ENCODE peak calls at places on chromosomes 13 and 19, in ten cellular contexts. One of them, this sample, is unnamed. For H3K36me3, the result is how much of the 10 kb centered on the place peaks cover.

GRCh38 chr19:35216026-35216832 is 12.3 kb downstream of the FAM187B start:
- DNase-seq in K562: no peak
- DNase-seq in tibial nerve: no peak
- DNase-seq in CD8-positive, alpha-beta T cell: no peak
- DNase-seq in esophagus squamous epithelium: no peak
- DNase-seq in astrocyte: no peak
- DNase-seq in H1: no peak
- DNase-seq in gastrocnemius medialis: no peak
- DNase-seq in GM06990: no peak
- DNase-seq in Caco-2: no peak
- DNase-seq in this sample: peak

GRCh38 chr13:27644302-27644701 is 22.6 kb downstream of the POLR1D start:
- DNase-seq in Caco-2: no peak
- DNase-seq in CD8-positive, alpha-beta T cell: no peak
- DNase-seq in GM06990: no peak
- DNase-seq in esophagus squamous epithelium: no peak
- DNase-seq in H1: no peak
- DNase-seq in gastrocnemius medialis: no peak
- DNase-seq in tibial nerve: no peak
- DNase-seq in K562: no peak
- DNase-seq in astrocyte: peak
- DNase-seq in this sample: peak

GRCh38 chr19:16470911-16471811 is 609 bp downstream of the EPS15L1 start:
- DNase-seq in tibial nerve: no peak
- DNase-seq in K562: no peak
- DNase-seq in H1: no peak
- DNase-seq in CD8-positive, alpha-beta T cell: peak
- DNase-seq in gastrocnemius medialis: no peak
- DNase-seq in GM06990: peak
- DNase-seq in esophagus squamous epithelium: no peak
- DNase-seq in Caco-2: peak
- DNase-seq in astrocyte: peak
- DNase-seq in this sample: no peak

GRCh38 chr13:61123533-61124269 is 291.9 kb downstream of the PCDH20 start:
- DNase-seq in GM06990: no peak
- DNase-seq in Caco-2: no peak
- DNase-seq in gastrocnemius medialis: no peak
- DNase-seq in K562: no peak
- DNase-seq in CD8-positive, alpha-beta T cell: no peak
- DNase-seq in tibial nerve: no peak
- DNase-seq in esophagus squamous epithelium: no peak
- DNase-seq in astrocyte: no peak
- DNase-seq in H1: no peak
- DNase-seq in this sample: no peak

GRCh38 chr19:13633109-13633508 is 126.8 kb upstream of the CACNA1A start:
- DNase-seq in esophagus squamous epithelium: no peak
- DNase-seq in tibial nerve: no peak
- DNase-seq in Caco-2: peak
- DNase-seq in H1: no peak
- DNase-seq in GM06990: no peak
- DNase-seq in K562: no peak
- DNase-seq in gastrocnemius medialis: no peak
- DNase-seq in CD8-positive, alpha-beta T cell: no peak
- DNase-seq in astrocyte: peak
- DNase-seq in this sample: no peak

GRCh38 chr19:31338069-31338767 is 11.0 kb downstream of the TSHZ3 start:
- DNase-seq in astrocyte: peak
- DNase-seq in esophagus squamous epithelium: no peak
- DNase-seq in K562: peak
- DNase-seq in Caco-2: peak
- DNase-seq in gastrocnemius medialis: no peak
- DNase-seq in H1: no peak
- DNase-seq in CD8-positive, alpha-beta T cell: no peak
- DNase-seq in tibial nerve: peak
- DNase-seq in GM06990: no peak
- DNase-seq in this sample: no peak

GRCh38 chr19:38656171-38656981 is 8.9 kb downstream of the ACTN4 start:
- DNase-seq in K562: no peak
- DNase-seq in esophagus squamous epithelium: no peak
- DNase-seq in astrocyte: peak
- DNase-seq in tibial nerve: peak
- DNase-seq in CD8-positive, alpha-beta T cell: peak
- DNase-seq in GM06990: no peak
- DNase-seq in gastrocnemius medialis: no peak
- DNase-seq in H1: no peak
- DNase-seq in Caco-2: no peak
- DNase-seq in this sample: no peak

GRCh38 chr13:77619655-77620054 is 77.8 kb upstream of the SLAIN1 start:
- DNase-seq in H1: no peak
- DNase-seq in tibial nerve: no peak
- DNase-seq in gastrocnemius medialis: no peak
- DNase-seq in GM06990: no peak
- DNase-seq in CD8-positive, alpha-beta T cell: no peak
- DNase-seq in K562: no peak
- DNase-seq in astrocyte: no peak
- DNase-seq in esophagus squamous epithelium: no peak
- DNase-seq in Caco-2: no peak
- DNase-seq in this sample: no peak

GRCh38 chr19:51689751-51690358 is 3.3 kb upstream of the SPACA6 start:
- DNase-seq in astrocyte: no peak
- DNase-seq in GM06990: no peak
- DNase-seq in Caco-2: peak
- DNase-seq in H1: no peak
- DNase-seq in tibial nerve: peak
- DNase-seq in gastrocnemius medialis: no peak
- DNase-seq in CD8-positive, alpha-beta T cell: no peak
- DNase-seq in esophagus squamous epithelium: no peak
- DNase-seq in K562: peak
- DNase-seq in this sample: no peak

GRCh38 chr19:15234525-15235130 is 2.4 kb upstream of the EPHX3 start:
- DNase-seq in astrocyte: no peak
- DNase-seq in CD8-positive, alpha-beta T cell: no peak
- DNase-seq in H1: no peak
- DNase-seq in GM06990: no peak
- DNase-seq in esophagus squamous epithelium: no peak
- DNase-seq in gastrocnemius medialis: no peak
- DNase-seq in K562: no peak
- DNase-seq in tibial nerve: no peak
- DNase-seq in Caco-2: no peak
- DNase-seq in this sample: no peak

GRCh38 chr19:16467581-16467980 is 4.2 kb downstream of the EPS15L1 start:
- DNase-seq in CD8-positive, alpha-beta T cell: no peak
- DNase-seq in tibial nerve: no peak
- DNase-seq in Caco-2: no peak
- DNase-seq in gastrocnemius medialis: no peak
- DNase-seq in GM06990: no peak
- DNase-seq in K562: no peak
- DNase-seq in astrocyte: no peak
- DNase-seq in esophagus squamous epithelium: no peak
- DNase-seq in H1: no peak
- DNase-seq in this sample: no peak

GRCh38 chr13:78586706-78587105 is 16.6 kb downstream of the POU4F1 start:
- DNase-seq in GM06990: no peak
- DNase-seq in gastrocnemius medialis: no peak
- DNase-seq in tibial nerve: no peak
- DNase-seq in CD8-positive, alpha-beta T cell: no peak
- DNase-seq in Caco-2: no peak
- DNase-seq in H1: no peak
- DNase-seq in K562: peak
- DNase-seq in astrocyte: no peak
- DNase-seq in esophagus squamous epithelium: no peak
- DNase-seq in this sample: no peak

GRCh38 chr13:31437975-31438374 is 238.2 kb downstream of the B3GLCT start:
- DNase-seq in H1: no peak
- DNase-seq in K562: no peak
- DNase-seq in tibial nerve: no peak
- DNase-seq in astrocyte: no peak
- DNase-seq in GM06990: no peak
- DNase-seq in esophagus squamous epithelium: no peak
- DNase-seq in gastrocnemius medialis: no peak
- DNase-seq in Caco-2: no peak
- DNase-seq in CD8-positive, alpha-beta T cell: no peak
- DNase-seq in this sample: peak

GRCh38 chr19:16608290-16608704 is 19.7 kb downstream of the MED26 start:
- DNase-seq in esophagus squamous epithelium: no peak
- DNase-seq in astrocyte: peak
- DNase-seq in tibial nerve: peak
- DNase-seq in GM06990: no peak
- DNase-seq in H1: no peak
- DNase-seq in Caco-2: no peak
- DNase-seq in K562: no peak
- DNase-seq in gastrocnemius medialis: peak
- DNase-seq in CD8-positive, alpha-beta T cell: no peak
- DNase-seq in this sample: peak

GRCh38 chr19:43532962-43533545 is at the start of gene ZNF575:
- DNase-seq in K562: peak
- DNase-seq in esophagus squamous epithelium: peak
- DNase-seq in CD8-positive, alpha-beta T cell: peak
- DNase-seq in gastrocnemius medialis: peak
- DNase-seq in H1: peak
- DNase-seq in tibial nerve: peak
- DNase-seq in GM06990: peak
- DNase-seq in Caco-2: peak
- DNase-seq in astrocyte: peak
- DNase-seq in this sample: peak

GRCh38 chr19:43534811-43535761 is 2.1 kb downstream of the ZNF575 start:
- DNase-seq in esophagus squamous epithelium: no peak
- DNase-seq in K562: peak
- DNase-seq in gastrocnemius medialis: no peak
- DNase-seq in astrocyte: no peak
- DNase-seq in tibial nerve: peak
- DNase-seq in GM06990: peak
- DNase-seq in CD8-positive, alpha-beta T cell: peak
- DNase-seq in Caco-2: peak
- DNase-seq in H1: peak
- DNase-seq in this sample: no peak

GRCh38 chr19:43532571-43532961 is 422 bp upstream of the ZNF575 start:
- DNase-seq in CD8-positive, alpha-beta T cell: no peak
- DNase-seq in astrocyte: no peak
- DNase-seq in gastrocnemius medialis: no peak
- DNase-seq in tibial nerve: no peak
- DNase-seq in H1: no peak
- DNase-seq in Caco-2: peak
- DNase-seq in esophagus squamous epithelium: no peak
- DNase-seq in K562: no peak
- DNase-seq in GM06990: no peak
- DNase-seq in this sample: no peak

GRCh38 chr19:43533546-43534304 is 737 bp downstream of the ZNF575 start:
- DNase-seq in gastrocnemius medialis: peak
- DNase-seq in K562: peak
- DNase-seq in tibial nerve: peak
- DNase-seq in astrocyte: peak
- DNase-seq in Caco-2: peak
- DNase-seq in GM06990: peak
- DNase-seq in esophagus squamous epithelium: peak
- DNase-seq in CD8-positive, alpha-beta T cell: peak
- DNase-seq in H1: peak
- DNase-seq in this sample: peak

GRCh38 chr19:43534305-43534612 is 1.3 kb downstream of the ZNF575 start:
- DNase-seq in K562: no peak
- DNase-seq in gastrocnemius medialis: no peak
- DNase-seq in astrocyte: no peak
- DNase-seq in Caco-2: no peak
- DNase-seq in H1: no peak
- DNase-seq in tibial nerve: no peak
- DNase-seq in CD8-positive, alpha-beta T cell: no peak
- DNase-seq in esophagus squamous epithelium: no peak
- DNase-seq in GM06990: no peak
- DNase-seq in this sample: no peak
- H3K4me3 ChIP-seq in K562: peak
- H3K4me3 ChIP-seq in gastrocnemius medialis: peak
- H3K4me3 ChIP-seq in astrocyte: peak
- H3K4me3 ChIP-seq in Caco-2: peak
- H3K4me3 ChIP-seq in H1: peak
- H3K4me3 ChIP-seq in tibial nerve: peak
- H3K4me3 ChIP-seq in CD8-positive, alpha-beta T cell: no peak
- H3K4me3 ChIP-seq in esophagus squamous epithelium: peak
- H3K4me3 ChIP-seq in GM06990: no peak
- H3K4me3 ChIP-seq in this sample: peak

GRCh38 chr13:87172166-87172825 is 498.9 kb upstream of the SLITRK5 start:
- DNase-seq in esophagus squamous epithelium: no peak
- DNase-seq in tibial nerve: no peak
- DNase-seq in K562: no peak
- DNase-seq in H1: no peak
- DNase-seq in CD8-positive, alpha-beta T cell: no peak
- DNase-seq in GM06990: no peak
- DNase-seq in astrocyte: peak
- DNase-seq in Caco-2: no peak
- DNase-seq in gastrocnemius medialis: no peak
- DNase-seq in this sample: no peak
- TF ChIP-seq CTCF in esophagus squamous epithelium: no peak
- TF ChIP-seq CTCF in tibial nerve: no peak
- TF ChIP-seq CTCF in K562: no peak
- TF ChIP-seq CTCF in H1: no peak
- TF ChIP-seq CTCF in CD8-positive, alpha-beta T cell: no peak
- TF ChIP-seq CTCF in GM06990: no peak
- TF ChIP-seq CTCF in astrocyte: no peak
- TF ChIP-seq CTCF in Caco-2: no peak
- TF ChIP-seq CTCF in gastrocnemius medialis: no peak
- TF ChIP-seq CTCF in this sample: no peak

DNA sequence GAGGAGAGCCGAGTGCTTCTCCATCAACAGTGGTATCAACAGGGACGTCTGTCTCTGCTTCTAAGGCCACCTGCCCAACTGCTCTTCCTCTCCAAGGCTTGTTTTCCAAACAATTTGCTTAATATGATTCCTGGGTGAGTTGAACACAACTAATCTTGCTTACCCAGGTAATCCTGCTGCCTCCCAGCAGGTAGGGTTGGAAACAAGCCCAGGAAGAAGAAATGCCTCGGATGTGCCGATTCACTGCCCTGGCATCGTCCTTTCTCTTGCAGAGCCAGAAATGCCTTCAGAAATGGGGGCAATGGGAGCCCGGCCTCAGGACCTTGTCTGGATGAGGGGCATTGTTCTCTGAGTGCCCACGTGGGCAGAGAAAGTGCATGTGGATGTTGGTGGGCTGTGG is 51.9 kb upstream of the C1QTNF9B start:
- DNase-seq in Caco-2: no peak
- DNase-seq in H1: no peak
- DNase-seq in gastrocnemius medialis: no peak
- DNase-seq in tibial nerve: no peak
- DNase-seq in CD8-positive, alpha-beta T cell: no peak
- DNase-seq in esophagus squamous epithelium: no peak
- DNase-seq in K562: no peak
- DNase-seq in GM06990: no peak
- DNase-seq in astrocyte: no peak
- DNase-seq in this sample: no peak
- H3K36me3 ChIP-seq in Caco-2: under half
- H3K36me3 ChIP-seq in H1: under half
- H3K36me3 ChIP-seq in gastrocnemius medialis: under half
- H3K36me3 ChIP-seq in tibial nerve: under half
- H3K36me3 ChIP-seq in CD8-positive, alpha-beta T cell: under half
- H3K36me3 ChIP-seq in esophagus squamous epithelium: under half
- H3K36me3 ChIP-seq in K562: under half
- H3K36me3 ChIP-seq in GM06990: under half
- H3K36me3 ChIP-seq in astrocyte: under half
- H3K36me3 ChIP-seq in this sample: under half

DNA sequence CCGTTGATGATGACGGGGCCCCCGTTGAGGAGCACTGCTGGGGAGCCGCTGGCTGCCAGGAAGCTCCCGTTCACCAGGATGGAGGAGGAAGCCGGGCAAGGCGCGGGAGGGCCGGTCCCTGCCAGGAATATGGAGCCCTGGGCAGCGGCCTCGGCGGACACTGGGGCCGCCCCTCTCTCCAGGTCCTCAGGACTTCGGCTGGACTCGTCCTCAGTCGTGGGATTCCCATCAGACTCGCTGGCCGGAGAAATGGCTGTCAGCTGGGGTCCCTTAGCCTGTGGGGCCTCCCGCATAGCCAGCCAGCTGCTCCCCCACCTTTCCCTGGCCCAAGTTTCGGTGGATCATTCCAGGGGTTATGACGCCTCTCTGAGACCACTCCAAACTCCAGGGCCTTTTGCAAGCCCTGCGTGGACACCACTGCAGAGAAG is 2.1 kb downstream of the SIX5 start:
- DNase-seq in esophagus squamous epithelium: no peak
- DNase-seq in astrocyte: no peak
- DNase-seq in K562: no peak
- DNase-seq in GM06990: no peak
- DNase-seq in gastrocnemius medialis: no peak
- DNase-seq in Caco-2: no peak
- DNase-seq in tibial nerve: no peak
- DNase-seq in CD8-positive, alpha-beta T cell: no peak
- DNase-seq in H1: no peak
- DNase-seq in this sample: no peak
- H3K4me3 ChIP-seq in esophagus squamous epithelium: peak
- H3K4me3 ChIP-seq in astrocyte: peak
- H3K4me3 ChIP-seq in K562: peak
- H3K4me3 ChIP-seq in GM06990: peak
- H3K4me3 ChIP-seq in gastrocnemius medialis: peak
- H3K4me3 ChIP-seq in Caco-2: peak
- H3K4me3 ChIP-seq in tibial nerve: peak
- H3K4me3 ChIP-seq in CD8-positive, alpha-beta T cell: no peak
- H3K4me3 ChIP-seq in H1: peak
- H3K4me3 ChIP-seq in this sample: peak